ENCODE peak calls at places on chromosomes 7 and 10, in five cellular contexts. U is bronchial epithelial cell, C is suprapubic skin, P is MM.1S, H is cardiac fibroblast. W is an unnamed sample.

GRCh38 chr7:137978464-137979237 is 23.2 kb downstream of the CREB3L2 start:
- DNase-seq in C (no peak), U (peak; percentile 81), P (no peak), H (peak; percentile 92), W (peak; percentile 96)

GRCh38 chr7:132336797-132337196 is 239.5 kb downstream of the PLXNA4 start:
- DNase-seq in H (no peak), U (no peak), C (no peak), P (no peak), W (no peak)

GRCh38 chr7:2954433-2954853 is 89.2 kb downstream of the CARD11 start:
- DNase-seq in C (peak; percentile 33), P (no peak), H (no peak), U (no peak), W (no peak)

GRCh38 chr10:122492006-122492405 is 30.7 kb downstream of the HTRA1 start:
- DNase-seq in H (no peak), C (no peak), P (no peak), U (no peak), W (no peak)

GRCh38 chr10:35876248-35876647 is 234.2 kb upstream of the FZD8 start:
- DNase-seq in U (peak; percentile 3), P (no peak), C (no peak), H (peak; percentile 47), W (peak; percentile 76)

GRCh38 chr10:12875100-12875499 is 126.4 kb downstream of the CCDC3 start:
- DNase-seq in U (no peak), H (peak; percentile 54), C (no peak), P (no peak), W (peak; percentile 69)

GRCh38 chr10:12513003-12513365 is 163.6 kb downstream of the CAMK1D start:
- DNase-seq in H (no peak), U (no peak), P (no peak), C (no peak), W (no peak)

GRCh38 chr7:74656911-74657691 is 417 bp upstream of the GTF2I start:
- DNase-seq in H (peak; percentile 98), P (peak; percentile 98), C (peak; percentile 99), U (peak; percentile 83), W (peak; percentile 94)

GRCh38 chr10:34494012-34494411 is 321.1 kb downstream of the PARD3 start:
- DNase-seq in H (peak; percentile 8), C (no peak), P (no peak), U (peak; percentile 79), W (peak; percentile 37)

GRCh38 chr7:1020849-1021251 is 23.5 kb upstream of the GPR146 start:
- DNase-seq in P (no peak), H (no peak), U (no peak), C (no peak), W (no peak)
- TF ChIP-seq CTCF in P (no peak), H (no peak), U (no peak), C (no peak), W (no peak)

GRCh38 chr10:119030421-119031250 is 1.1 kb downstream of the NANOS1 start:
- DNase-seq in H (peak; percentile 50), P (peak; percentile 82), C (no peak), U (peak; percentile 50), W (peak; percentile 40)
- H3K4me3 ChIP-seq in H (peak overlapping the region; percentile 51), P (peak overlapping the region; percentile 53), C (peak overlapping the region; percentile 71), U (peak overlapping the region; percentile 47), W (peak overlapping the region; percentile 63)

GRCh38 chr10:100009283-100009792 is 409 bp downstream of the DNMBP start:
- DNase-seq in H (peak; percentile 52), U (no peak), C (no peak), P (peak; percentile 63), W (peak; percentile 48)
- TF ChIP-seq CTCF in H (peak; percentile 47), U (peak; percentile 75), C (no peak), P (peak; percentile 38), W (peak; percentile 58)

GRCh38 chr7:135247746-135248471 is 14.3 kb downstream of the STRA8 start:
- DNase-seq in P (no peak), H (no peak), U (no peak), C (no peak), W (no peak)
- H3K4me3 ChIP-seq in P (peak overlapping the region; percentile 51), H (no peak overlapping the region), U (no peak overlapping the region), C (no peak overlapping the region), W (no peak overlapping the region)